ENCODE peak calls at places on chromosomes 11 and 22, in seven cellular contexts. E, C, G, W, F, U and B are unnamed samples.

GRCh38 chr11:11036185-11037161 is 178.6 kb upstream of the ZBED5 start:
- DNase-seq in E (peak; percentile 77), C (peak; percentile 74), G (peak; percentile 62), W (no peak), F (peak; percentile 16), U (peak; percentile 64), B (peak; percentile 94)

GRCh38 chr22:37199839-37200161 is 11.8 kb upstream of the C1QTNF6 start:
- DNase-seq in E (no peak), C (no peak), G (no peak), W (no peak), F (no peak), U (no peak), B (peak; percentile 64)

GRCh38 chr11:131977854-131978253 is 607.4 kb downstream of the NTM start:
- DNase-seq in E (peak; percentile 67), C (no peak), G (peak; percentile 78), W (no peak), F (no peak), U (no peak), B (peak; percentile 61)

GRCh38 chr11:123525511-123525918 is 95.4 kb downstream of the GRAMD1B start:
- DNase-seq in E (peak; percentile 40), C (no peak), G (no peak), W (no peak), F (no peak), U (no peak), B (peak; percentile 30)

GRCh38 chr11:64284962-64285884 is at the start of gene GPR137:
- DNase-seq in E (peak; percentile 87), C (peak; percentile 63), G (peak; percentile 79), W (no peak), F (peak; percentile 79), U (no peak), B (peak; percentile 80)

GRCh38 chr22:19149047-19149883 is 827 bp downstream of the GSC2 start:
- DNase-seq in E (peak; percentile 31), C (no peak), G (peak; percentile 42), W (no peak), F (no peak), U (no peak), B (peak; percentile 75)

GRCh38 chr11:70603064-70603755 is 204.9 kb downstream of the CTTN start:
- DNase-seq in E (no peak), C (no peak), G (peak; percentile 17), W (no peak), F (no peak), U (no peak), B (no peak)

GRCh38 chr11:57978686-57979531 is 44.8 kb upstream of the OR9Q1 start:
- DNase-seq in E (peak; percentile 47), C (no peak), G (peak; percentile 27), W (no peak), F (no peak), U (no peak), B (no peak)

GRCh38 chr11:85682330-85683305 is 3.4 kb downstream of the CCDC89 start:
- DNase-seq in E (peak; percentile 85), C (peak; percentile 67), G (no peak), W (no peak), F (peak; percentile 57), U (no peak), B (no peak)

GRCh38 chr11:85762226-85762625 is 48.7 kb downstream of the SYTL2 start:
- DNase-seq in E (peak; percentile 29), C (no peak), G (peak; percentile 60), W (no peak), F (no peak), U (no peak), B (no peak)

GRCh38 chr11:1302461-1303073 is 6.9 kb downstream of the TOLLIP start:
- DNase-seq in E (no peak), C (no peak), G (no peak), W (no peak), F (no peak), U (no peak), B (no peak)

GRCh38 chr11:96242191-96242845 is 100.7 kb downstream of the MAML2 start:
- DNase-seq in E (peak; percentile 70), C (peak; percentile 75), G (no peak), W (no peak), F (no peak), U (no peak), B (no peak)
- H3K4me3 ChIP-seq in E (peak overlapping the region; percentile 71), C (peak overlapping the region; percentile 42), G (no peak overlapping the region), W (peak overlapping the region; percentile 60), F (peak overlapping the region; percentile 58), U (peak overlapping the region; percentile 42), B (no peak overlapping the region)

GRCh38 chr22:47094861-47095330 is 332.4 kb downstream of the TBC1D22A start:
- DNase-seq in E (peak; percentile 17), C (peak; percentile 53), G (peak; percentile 23), W (no peak), F (no peak), U (no peak), B (no peak)
- H4K20me1 ChIP-seq in E (no peaks in the 10 kb centered on the region), C (no peaks in the 10 kb centered on the region), G (no peaks in the 10 kb centered on the region), W (no peaks in the 10 kb centered on the region), F (no peaks in the 10 kb centered on the region), U (no peaks in the 10 kb centered on the region), B (peaks cover 4% of the 10 kb centered on the region)

GRCh38 chr11:44950036-44950624 is 553 bp downstream of the TP53I11 start:
- DNase-seq in E (peak; percentile 55), C (no peak), G (no peak), W (no peak), F (peak; percentile 26), U (no peak), B (no peak)
- TF ChIP-seq EZH2 in E (no peak), C (no peak), G (no peak), W (no peak), F (no peak), U (no peak), B (no peak)

DNA sequence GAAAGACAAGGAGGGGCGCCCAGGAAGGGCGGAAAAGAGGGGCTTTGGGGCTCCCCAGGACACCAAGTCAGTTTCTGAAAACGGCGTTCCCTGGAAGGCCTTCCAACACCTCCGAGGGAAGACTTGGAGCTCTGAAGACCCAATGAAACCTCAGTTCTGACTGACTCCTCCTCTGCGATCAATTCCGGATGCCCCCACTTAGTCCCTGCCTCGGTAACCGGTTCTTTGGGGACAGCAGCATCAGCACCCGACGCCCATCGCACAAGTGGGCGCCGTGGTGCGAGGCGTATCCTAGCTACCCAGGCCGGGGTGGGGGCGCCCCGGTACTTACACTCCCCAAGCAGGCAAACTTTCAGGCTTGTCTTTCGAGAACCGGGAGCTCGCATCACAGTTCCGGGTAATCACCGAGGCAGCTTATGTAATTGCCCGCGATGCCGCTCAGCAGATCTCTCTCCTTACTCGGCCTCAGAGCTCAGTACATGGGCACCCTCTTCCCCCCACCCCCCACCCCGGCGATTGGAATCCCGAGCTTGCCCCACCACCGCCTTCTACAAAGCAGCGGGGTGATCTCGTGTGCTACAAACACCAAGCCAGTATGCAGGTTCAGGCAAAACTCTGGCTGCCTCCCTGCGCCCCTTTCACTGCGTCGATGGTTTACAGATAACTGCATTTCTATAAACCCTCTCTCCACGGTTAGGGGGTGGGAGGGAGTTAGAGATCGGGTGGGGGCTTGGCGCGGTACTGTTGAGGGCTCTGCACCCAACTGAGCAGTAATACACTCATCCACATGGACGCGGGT is 2.0 kb downstream of the TENM4 start:
- DNase-seq in E (peak; percentile 50), C (peak; percentile 46), G (peak; percentile 51), W (no peak), F (no peak), U (no peak), B (peak; percentile 58)
- H3K4me3 ChIP-seq in E (peak overlapping the region; percentile 69), C (peak overlapping the region; percentile 83), G (peak overlapping the region; percentile 88), W (no peak overlapping the region), F (no peak overlapping the region), U (no peak overlapping the region), B (peak overlapping the region; percentile 83)

DNA sequence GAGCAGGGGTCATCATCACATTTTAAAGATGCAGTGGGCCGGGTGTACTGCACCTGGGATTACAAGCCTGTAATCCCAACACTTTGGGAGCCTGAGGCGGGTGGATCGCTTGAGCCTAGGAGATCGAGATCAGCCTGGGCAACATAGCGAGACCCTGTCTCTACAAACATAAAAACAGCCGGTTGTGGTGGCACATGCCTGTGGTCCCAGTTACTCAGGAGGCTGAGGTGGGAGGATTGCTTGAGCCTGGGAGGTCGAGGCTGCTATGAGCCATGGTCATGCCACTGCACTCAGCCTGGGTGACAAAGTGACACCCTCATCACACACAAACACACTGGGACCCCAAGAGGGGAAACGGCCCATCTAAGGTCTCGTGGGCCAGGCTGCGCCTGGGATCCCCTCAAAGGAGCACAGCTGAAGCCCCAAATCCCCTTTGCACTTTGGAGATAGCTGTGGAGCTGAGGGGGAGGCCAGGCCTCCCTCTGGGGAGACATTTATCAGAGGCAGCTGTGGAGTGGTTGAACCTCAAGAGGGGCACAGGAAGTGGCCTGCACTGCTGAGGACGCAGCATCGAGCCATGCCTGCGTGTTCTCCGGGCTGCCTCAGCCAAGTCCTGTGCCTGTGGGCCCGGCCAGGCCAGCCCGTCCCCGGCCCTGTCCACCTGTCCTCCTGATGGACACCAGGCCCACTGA is 27.5 kb downstream of the OSBPL5 start:
- DNase-seq in E (no peak), C (no peak), G (no peak), W (no peak), F (no peak), U (no peak), B (no peak)
- H4K20me1 ChIP-seq in E (no peaks in the 10 kb centered on the region), C (no peaks in the 10 kb centered on the region), G (no peaks in the 10 kb centered on the region), W (no peaks in the 10 kb centered on the region), F (no peaks in the 10 kb centered on the region), U (no peaks in the 10 kb centered on the region), B (no peaks in the 10 kb centered on the region)

GRCh38 chr11:74730601-74731260 is 495 bp downstream of the CHRDL2 start:
- DNase-seq in E (peak; percentile 11), C (no peak), G (no peak), W (no peak), F (no peak), U (no peak), B (peak; percentile 64)
- TF ChIP-seq EZH2 in E (no peak), C (peak; percentile 86), G (peak; percentile 80), W (no peak), F (peak; percentile 66), U (no peak), B (peak; percentile 94)

GRCh38 chr22:46286941-46287872 is 9.5 kb upstream of the GTSE1 start:
- DNase-seq in E (no peak), C (no peak), G (no peak), W (no peak), F (no peak), U (no peak), B (no peak)
- H3K4me3 ChIP-seq in E (no peak overlapping the region), C (no peak overlapping the region), G (no peak overlapping the region), W (peak overlapping the region; percentile 85), F (no peak overlapping the region), U (no peak overlapping the region), B (no peak overlapping the region)

DNA sequence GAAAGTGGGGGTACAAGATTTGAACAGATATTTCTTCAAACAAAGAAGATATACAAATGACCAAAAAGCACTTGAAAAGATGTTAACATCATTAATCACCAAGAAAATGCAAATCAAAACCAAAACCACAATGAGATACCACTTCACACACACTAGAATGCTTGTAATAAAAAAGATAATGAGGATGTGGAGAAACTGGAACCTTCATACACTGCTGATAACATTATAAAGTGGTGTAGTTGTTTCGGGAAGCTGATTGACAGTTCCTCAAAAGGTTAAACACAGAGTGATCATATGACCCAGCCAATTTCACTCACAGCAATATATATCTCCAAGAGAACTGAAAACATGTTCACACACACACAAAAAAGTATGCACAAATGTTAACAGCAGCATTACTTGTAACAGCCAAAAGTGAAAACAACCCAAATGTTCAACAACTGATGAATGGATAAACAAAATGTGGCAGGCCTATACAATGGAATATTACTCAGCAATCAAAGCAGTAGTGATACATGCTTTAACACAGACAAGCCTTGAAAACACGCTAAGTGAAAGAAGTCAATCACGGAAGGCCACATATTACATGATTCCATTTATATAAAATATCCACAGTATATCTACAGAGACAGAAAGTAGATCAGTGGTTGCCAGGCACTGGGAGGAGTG is 15.1 kb downstream of the PITPNB start:
- DNase-seq in E (no peak), C (no peak), G (no peak), W (peak; percentile 42), F (no peak), U (no peak), B (no peak)
- H4K20me1 ChIP-seq in E (peaks cover 4% of the 10 kb centered on the region), C (no peaks in the 10 kb centered on the region), G (peaks cover 4% of the 10 kb centered on the region), W (peaks cover 8% of the 10 kb centered on the region), F (no peaks in the 10 kb centered on the region), U (peaks cover 18% of the 10 kb centered on the region), B (peaks cover 34% of the 10 kb centered on the region)

GRCh38 chr22:28951969-28952521 is 68.7 kb downstream of the ZNRF3 start:
- DNase-seq in E (no peak), C (peak; percentile 46), G (no peak), W (no peak), F (no peak), U (no peak), B (peak; percentile 61)
- TF ChIP-seq EZH2 in E (no peak), C (no peak), G (no peak), W (no peak), F (no peak), U (no peak), B (no peak)